ENCODE peak calls at places on chromosome 15, in eight cellular contexts. One of them, this sample, is unnamed.

GRCh38 chr15:87322223-87322622 is 934.3 kb downstream of the NTRK3 start:
- DNase-seq in OCI-LY7: no peak
- DNase-seq in hepatocyte: no peak
- DNase-seq in MM.1S: no peak
- DNase-seq in neural progenitor cell: no peak
- DNase-seq in PC-3: no peak
- DNase-seq in SK-N-SH: no peak
- DNase-seq in HCT116: no peak
- DNase-seq in this sample: no peak

GRCh38 chr15:101615986-101616848 is 36.0 kb downstream of the TM2D3 start:
- DNase-seq in SK-N-SH: no peak
- DNase-seq in HCT116: peak; percentile 56
- DNase-seq in PC-3: peak; percentile 76
- DNase-seq in hepatocyte: peak; percentile 83
- DNase-seq in MM.1S: no peak
- DNase-seq in neural progenitor cell: peak; percentile 83
- DNase-seq in OCI-LY7: no peak
- DNase-seq in this sample: peak; percentile 93

GRCh38 chr15:74964794-74965193 is 8.2 kb upstream of the RPP25 start:
- DNase-seq in SK-N-SH: no peak
- DNase-seq in HCT116: no peak
- DNase-seq in hepatocyte: no peak
- DNase-seq in neural progenitor cell: no peak
- DNase-seq in OCI-LY7: no peak
- DNase-seq in PC-3: peak; percentile 67
- DNase-seq in MM.1S: peak; percentile 30
- DNase-seq in this sample: peak; percentile 52

GRCh38 chr15:95025924-95026728 is 794.8 kb downstream of the MCTP2 start:
- DNase-seq in SK-N-SH: peak; percentile 24
- DNase-seq in hepatocyte: peak; percentile 56
- DNase-seq in PC-3: peak; percentile 69
- DNase-seq in neural progenitor cell: peak; percentile 79
- DNase-seq in HCT116: peak; percentile 13
- DNase-seq in OCI-LY7: peak; percentile 19
- DNase-seq in MM.1S: peak; percentile 67
- DNase-seq in this sample: peak; percentile 76

GRCh38 chr15:83118291-83118827 is 10.9 kb downstream of the TM6SF1 start:
- DNase-seq in SK-N-SH: peak; percentile 29
- DNase-seq in OCI-LY7: no peak
- DNase-seq in PC-3: no peak
- DNase-seq in hepatocyte: no peak
- DNase-seq in MM.1S: no peak
- DNase-seq in neural progenitor cell: no peak
- DNase-seq in HCT116: no peak
- DNase-seq in this sample: no peak

GRCh38 chr15:91263632-91264477 is 163.8 kb downstream of the SV2B start:
- DNase-seq in hepatocyte: no peak
- DNase-seq in OCI-LY7: no peak
- DNase-seq in neural progenitor cell: no peak
- DNase-seq in PC-3: no peak
- DNase-seq in MM.1S: no peak
- DNase-seq in SK-N-SH: no peak
- DNase-seq in HCT116: no peak
- DNase-seq in this sample: peak; percentile 25

GRCh38 chr15:35697549-35698299 is 151.8 kb upstream of the DPH6 start:
- DNase-seq in SK-N-SH: no peak
- DNase-seq in HCT116: no peak
- DNase-seq in hepatocyte: peak; percentile 34
- DNase-seq in PC-3: peak; percentile 58
- DNase-seq in OCI-LY7: no peak
- DNase-seq in MM.1S: no peak
- DNase-seq in neural progenitor cell: peak; percentile 24
- DNase-seq in this sample: peak; percentile 35

GRCh38 chr15:36066757-36067156 is 512.7 kb upstream of the CDIN1 start:
- DNase-seq in MM.1S: no peak
- DNase-seq in HCT116: no peak
- DNase-seq in hepatocyte: no peak
- DNase-seq in OCI-LY7: no peak
- DNase-seq in neural progenitor cell: peak; percentile 16
- DNase-seq in SK-N-SH: no peak
- DNase-seq in PC-3: no peak
- DNase-seq in this sample: no peak

GRCh38 chr15:74809951-74810350 is 2.7 kb upstream of the LMAN1L start:
- DNase-seq in OCI-LY7: no peak
- DNase-seq in PC-3: peak; percentile 39
- DNase-seq in MM.1S: no peak
- DNase-seq in SK-N-SH: no peak
- DNase-seq in neural progenitor cell: no peak
- DNase-seq in HCT116: no peak
- DNase-seq in hepatocyte: no peak
- DNase-seq in this sample: no peak

GRCh38 chr15:67781061-67781460 is 44.2 kb upstream of the SKOR1 start:
- DNase-seq in neural progenitor cell: no peak
- DNase-seq in HCT116: no peak
- DNase-seq in PC-3: no peak
- DNase-seq in OCI-LY7: no peak
- DNase-seq in MM.1S: no peak
- DNase-seq in hepatocyte: no peak
- DNase-seq in SK-N-SH: no peak
- DNase-seq in this sample: no peak

GRCh38 chr15:69885182-69886041 is 212.3 kb downstream of the TLE3 start:
- DNase-seq in hepatocyte: no peak
- DNase-seq in SK-N-SH: no peak
- DNase-seq in HCT116: no peak
- DNase-seq in MM.1S: no peak
- DNase-seq in OCI-LY7: no peak
- DNase-seq in PC-3: no peak
- DNase-seq in neural progenitor cell: peak; percentile 78
- DNase-seq in this sample: no peak
- TF ChIP-seq EZH2phosphoT487 in hepatocyte: no peak
- TF ChIP-seq EZH2phosphoT487 in SK-N-SH: no peak
- TF ChIP-seq EZH2phosphoT487 in HCT116: no peak
- TF ChIP-seq EZH2phosphoT487 in MM.1S: no peak
- TF ChIP-seq EZH2phosphoT487 in OCI-LY7: no peak
- TF ChIP-seq EZH2phosphoT487 in PC-3: no peak
- TF ChIP-seq EZH2phosphoT487 in neural progenitor cell: no peak
- TF ChIP-seq EZH2phosphoT487 in this sample: no peak

GRCh38 chr15:25175789-25176615 is 221.2 kb downstream of the SNRPN start:
- DNase-seq in PC-3: no peak
- DNase-seq in SK-N-SH: peak; percentile 1
- DNase-seq in hepatocyte: peak; percentile 1
- DNase-seq in HCT116: no peak
- DNase-seq in neural progenitor cell: no peak
- DNase-seq in OCI-LY7: no peak
- DNase-seq in MM.1S: no peak
- DNase-seq in this sample: no peak
- H3K9me3 ChIP-seq in PC-3: peaks cover 5% of the 10 kb centered on the region
- H3K9me3 ChIP-seq in SK-N-SH: no peaks in the 10 kb centered on the region
- H3K9me3 ChIP-seq in hepatocyte: peaks cover 3% of the 10 kb centered on the region
- H3K9me3 ChIP-seq in HCT116: peaks cover 5% of the 10 kb centered on the region
- H3K9me3 ChIP-seq in neural progenitor cell: no peaks in the 10 kb centered on the region
- H3K9me3 ChIP-seq in OCI-LY7: no peaks in the 10 kb centered on the region
- H3K9me3 ChIP-seq in MM.1S: no peaks in the 10 kb centered on the region
- H3K9me3 ChIP-seq in this sample: no peaks in the 10 kb centered on the region

GRCh38 chr15:70806992-70807712 is 43.8 kb upstream of the UACA start:
- DNase-seq in OCI-LY7: no peak
- DNase-seq in PC-3: no peak
- DNase-seq in neural progenitor cell: no peak
- DNase-seq in hepatocyte: no peak
- DNase-seq in MM.1S: no peak
- DNase-seq in HCT116: no peak
- DNase-seq in SK-N-SH: no peak
- DNase-seq in this sample: no peak
- TF ChIP-seq EZH2phosphoT487 in OCI-LY7: no peak
- TF ChIP-seq EZH2phosphoT487 in PC-3: no peak
- TF ChIP-seq EZH2phosphoT487 in neural progenitor cell: no peak
- TF ChIP-seq EZH2phosphoT487 in hepatocyte: no peak
- TF ChIP-seq EZH2phosphoT487 in MM.1S: no peak
- TF ChIP-seq EZH2phosphoT487 in HCT116: no peak
- TF ChIP-seq EZH2phosphoT487 in SK-N-SH: no peak
- TF ChIP-seq EZH2phosphoT487 in this sample: no peak

GRCh38 chr15:27532358-27532757 is 561.4 kb downstream of the GABRG3 start:
- DNase-seq in HCT116: no peak
- DNase-seq in PC-3: no peak
- DNase-seq in OCI-LY7: no peak
- DNase-seq in MM.1S: no peak
- DNase-seq in neural progenitor cell: no peak
- DNase-seq in SK-N-SH: no peak
- DNase-seq in hepatocyte: no peak
- DNase-seq in this sample: no peak

GRCh38 chr15:27530994-27531393 is 560.0 kb downstream of the GABRG3 start:
- DNase-seq in HCT116: no peak
- DNase-seq in OCI-LY7: no peak
- DNase-seq in MM.1S: no peak
- DNase-seq in PC-3: no peak
- DNase-seq in SK-N-SH: no peak
- DNase-seq in hepatocyte: no peak
- DNase-seq in neural progenitor cell: no peak
- DNase-seq in this sample: no peak

DNA sequence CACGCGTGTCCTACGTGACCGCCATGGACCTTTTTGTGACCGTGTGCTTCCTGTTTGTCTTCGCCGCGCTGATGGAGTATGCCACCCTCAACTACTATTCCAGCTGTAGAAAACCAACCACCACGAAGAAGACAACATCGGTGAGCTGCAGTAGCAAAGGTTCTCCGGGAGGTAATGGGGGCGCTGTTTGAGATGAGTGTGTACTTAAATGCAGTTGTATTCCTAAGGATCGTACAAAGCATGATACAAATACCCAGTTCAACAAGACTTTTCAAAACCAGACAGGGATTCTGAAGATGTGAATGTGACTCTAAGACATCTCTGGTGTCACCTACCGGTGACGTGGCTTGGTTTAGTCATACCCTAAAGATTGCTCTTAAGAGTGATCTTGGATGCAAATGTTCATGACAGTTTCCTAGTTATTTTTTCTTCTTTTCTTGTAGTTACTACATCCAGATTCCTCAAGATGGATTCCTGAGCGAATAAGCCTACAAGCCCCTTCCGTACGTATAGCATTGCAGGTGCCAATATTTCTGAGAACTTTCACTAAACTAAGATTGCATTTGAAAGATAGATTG is 556.6 kb downstream of the GABRG3 start:
- DNase-seq in MM.1S: no peak
- DNase-seq in neural progenitor cell: peak; percentile 19
- DNase-seq in hepatocyte: no peak
- DNase-seq in SK-N-SH: no peak
- DNase-seq in HCT116: no peak
- DNase-seq in OCI-LY7: no peak
- DNase-seq in PC-3: no peak
- DNase-seq in this sample: no peak
- H3K9me3 ChIP-seq in MM.1S: no peaks in the 10 kb centered on the region
- H3K9me3 ChIP-seq in neural progenitor cell: peaks cover 10% of the 10 kb centered on the region
- H3K9me3 ChIP-seq in hepatocyte: no peaks in the 10 kb centered on the region
- H3K9me3 ChIP-seq in SK-N-SH: no peaks in the 10 kb centered on the region
- H3K9me3 ChIP-seq in HCT116: peaks cover 5% of the 10 kb centered on the region
- H3K9me3 ChIP-seq in OCI-LY7: no peaks in the 10 kb centered on the region
- H3K9me3 ChIP-seq in PC-3: peaks cover 3% of the 10 kb centered on the region
- H3K9me3 ChIP-seq in this sample: no peaks in the 10 kb centered on the region

GRCh38 chr15:45747426-45747825 is 112.6 kb downstream of the SQOR start:
- DNase-seq in PC-3: no peak
- DNase-seq in hepatocyte: no peak
- DNase-seq in neural progenitor cell: no peak
- DNase-seq in OCI-LY7: no peak
- DNase-seq in MM.1S: no peak
- DNase-seq in SK-N-SH: no peak
- DNase-seq in HCT116: no peak
- DNase-seq in this sample: no peak
- TF ChIP-seq EZH2phosphoT487 in PC-3: no peak
- TF ChIP-seq EZH2phosphoT487 in hepatocyte: no peak
- TF ChIP-seq EZH2phosphoT487 in neural progenitor cell: no peak
- TF ChIP-seq EZH2phosphoT487 in OCI-LY7: no peak
- TF ChIP-seq EZH2phosphoT487 in MM.1S: no peak
- TF ChIP-seq EZH2phosphoT487 in SK-N-SH: no peak
- TF ChIP-seq EZH2phosphoT487 in HCT116: no peak
- TF ChIP-seq EZH2phosphoT487 in this sample: no peak

GRCh38 chr15:27686971-27687370 is 412.1 kb downstream of the OCA2 start:
- DNase-seq in hepatocyte: no peak
- DNase-seq in OCI-LY7: no peak
- DNase-seq in SK-N-SH: no peak
- DNase-seq in HCT116: no peak
- DNase-seq in MM.1S: no peak
- DNase-seq in neural progenitor cell: no peak
- DNase-seq in PC-3: no peak
- DNase-seq in this sample: no peak
- H3K9me3 ChIP-seq in hepatocyte: no peaks in the 10 kb centered on the region
- H3K9me3 ChIP-seq in OCI-LY7: no peaks in the 10 kb centered on the region
- H3K9me3 ChIP-seq in SK-N-SH: no peaks in the 10 kb centered on the region
- H3K9me3 ChIP-seq in HCT116: peaks cover 4% of the 10 kb centered on the region
- H3K9me3 ChIP-seq in MM.1S: no peaks in the 10 kb centered on the region
- H3K9me3 ChIP-seq in neural progenitor cell: no peaks in the 10 kb centered on the region
- H3K9me3 ChIP-seq in PC-3: peaks cover 3% of the 10 kb centered on the region
- H3K9me3 ChIP-seq in this sample: no peaks in the 10 kb centered on the region

GRCh38 chr15:58361291-58361759 is 70.5 kb upstream of the LIPC start:
- DNase-seq in OCI-LY7: no peak
- DNase-seq in PC-3: peak; percentile 61
- DNase-seq in neural progenitor cell: no peak
- DNase-seq in HCT116: no peak
- DNase-seq in MM.1S: no peak
- DNase-seq in hepatocyte: peak; percentile 54
- DNase-seq in SK-N-SH: no peak
- DNase-seq in this sample: peak; percentile 91
- TF ChIP-seq EZH2phosphoT487 in OCI-LY7: no peak
- TF ChIP-seq EZH2phosphoT487 in PC-3: no peak
- TF ChIP-seq EZH2phosphoT487 in neural progenitor cell: no peak
- TF ChIP-seq EZH2phosphoT487 in HCT116: no peak
- TF ChIP-seq EZH2phosphoT487 in MM.1S: no peak
- TF ChIP-seq EZH2phosphoT487 in hepatocyte: no peak
- TF ChIP-seq EZH2phosphoT487 in SK-N-SH: no peak
- TF ChIP-seq EZH2phosphoT487 in this sample: peak; percentile 97

DNA sequence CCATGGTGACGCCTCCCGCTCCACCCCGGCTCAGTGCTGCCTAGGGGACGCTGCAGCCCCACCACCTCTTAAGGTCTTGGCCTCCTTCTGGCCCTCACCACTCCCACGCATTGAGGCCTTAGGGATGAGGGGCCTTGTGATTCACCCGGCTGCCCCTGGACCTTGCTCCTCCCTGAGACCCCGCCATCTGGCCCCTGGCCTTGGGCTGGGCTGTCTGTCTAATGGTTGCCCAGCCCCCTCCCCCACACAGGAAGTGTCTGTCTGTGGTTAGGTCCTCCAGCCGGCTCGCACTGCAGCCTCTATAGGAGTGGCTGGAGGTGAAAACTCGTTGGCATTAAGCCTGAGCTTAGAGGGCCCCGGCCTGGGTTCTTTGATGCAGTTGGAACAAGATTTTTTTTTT is 21.5 kb upstream of the MTHFS start:
- DNase-seq in MM.1S: no peak
- DNase-seq in OCI-LY7: no peak
- DNase-seq in HCT116: no peak
- DNase-seq in hepatocyte: peak; percentile 61
- DNase-seq in SK-N-SH: no peak
- DNase-seq in PC-3: no peak
- DNase-seq in neural progenitor cell: peak; percentile 53
- DNase-seq in this sample: no peak
- H3K9me3 ChIP-seq in MM.1S: peaks cover 3% of the 10 kb centered on the region
- H3K9me3 ChIP-seq in OCI-LY7: peaks cover 82% of the 10 kb centered on the region
- H3K9me3 ChIP-seq in HCT116: peaks cover 39% of the 10 kb centered on the region
- H3K9me3 ChIP-seq in hepatocyte: no peaks in the 10 kb centered on the region
- H3K9me3 ChIP-seq in SK-N-SH: peaks cover 18% of the 10 kb centered on the region
- H3K9me3 ChIP-seq in PC-3: peaks cover 36% of the 10 kb centered on the region
- H3K9me3 ChIP-seq in neural progenitor cell: no peaks in the 10 kb centered on the region
- H3K9me3 ChIP-seq in this sample: peaks cover 7% of the 10 kb centered on the region

This sample was measured in GM23248.